ENCODE peak calls at places on chromosome 1, in nine cellular contexts. J, O, B, D, M, G, L, P and Y are unnamed samples.

GRCh38 chr1:223840254-223840653 is 5.5 kb downstream of the TP53BP2 start:
- DNase-seq in J (no peak), O (no peak), B (no peak), D (no peak), M (no peak), G (no peak), L (no peak), P (no peak), Y (no peak)

GRCh38 chr1:12135612-12136011 is 31.2 kb upstream of the TNFRSF1B start:
- DNase-seq in J (peak; percentile 51), O (no peak), B (no peak), D (peak; percentile 4), M (no peak), G (no peak), L (no peak), P (no peak), Y (no peak)

GRCh38 chr1:48873944-48874343 is 97.3 kb upstream of the BEND5 start:
- DNase-seq in J (no peak), O (no peak), B (no peak), D (no peak), M (no peak), G (no peak), L (no peak), P (peak; percentile 46), Y (no peak)

GRCh38 chr1:246613131-246613758 is 47.0 kb downstream of the CNST start:
- DNase-seq in J (no peak), O (no peak), B (no peak), D (no peak), M (no peak), G (no peak), L (no peak), P (no peak), Y (peak; percentile 14)

GRCh38 chr1:156656779-156657160 is 14.9 kb downstream of the BCAN start:
- DNase-seq in J (peak; percentile 46), O (no peak), B (no peak), D (no peak), M (peak; percentile 84), G (no peak), L (no peak), P (peak; percentile 78), Y (peak; percentile 60)

GRCh38 chr1:162357681-162358266 is 18.9 kb downstream of the SPATA46 start:
- DNase-seq in J (peak; percentile 74), O (peak; percentile 18), B (peak; percentile 36), D (peak; percentile 75), M (peak; percentile 60), G (no peak), L (peak; percentile 34), P (peak; percentile 88), Y (peak; percentile 60)

GRCh38 chr1:28064064-28064463 is 24.3 kb downstream of the EYA3 start:
- DNase-seq in J (peak; percentile 67), O (no peak), B (peak; percentile 44), D (peak; percentile 67), M (no peak), G (no peak), L (peak; percentile 61), P (no peak), Y (no peak)

GRCh38 chr1:98034505-98034904 is 113.7 kb upstream of the DPYD start:
- DNase-seq in J (peak; percentile 38), O (no peak), B (no peak), D (peak; percentile 46), M (no peak), G (no peak), L (no peak), P (no peak), Y (no peak)

GRCh38 chr1:9315411-9316079 is 22.9 kb downstream of the SPSB1 start:
- DNase-seq in J (peak; percentile 95), O (no peak), B (no peak), D (no peak), M (no peak), G (peak; percentile 63), L (peak; percentile 52), P (no peak), Y (no peak)

GRCh38 chr1:248863011-248863881 is 4.4 kb upstream of the ZNF692 start:
- DNase-seq in J (peak; percentile 87), O (no peak), B (peak; percentile 69), D (peak; percentile 80), M (peak; percentile 90), G (peak; percentile 49), L (peak; percentile 80), P (peak; percentile 79), Y (peak; percentile 92)

DNA sequence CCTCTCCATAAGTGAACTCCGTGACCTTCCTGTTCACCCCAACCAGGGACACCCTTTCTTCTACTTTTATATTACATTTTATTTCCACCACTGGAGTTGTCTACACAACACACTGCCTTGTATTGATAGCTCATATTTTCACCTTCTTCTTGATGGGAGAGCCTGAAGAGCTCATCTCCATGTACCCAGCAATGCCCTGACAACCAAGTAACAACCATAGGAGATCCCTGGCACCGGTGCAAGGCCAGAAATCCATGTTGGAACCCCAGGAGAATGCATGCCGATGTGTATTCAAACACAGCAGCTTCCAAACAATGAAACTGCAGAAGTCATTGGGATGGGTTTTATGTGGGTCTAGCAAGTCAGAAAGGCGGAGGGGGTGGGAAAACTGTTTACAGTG is 15.5 kb downstream of the TENT5C start:
- DNase-seq in J (no peak), O (no peak), B (no peak), D (no peak), M (no peak), G (no peak), L (no peak), P (no peak), Y (no peak)
- H3K4me1 ChIP-seq in J (no peaks in the 10 kb centered on the region), O (no peaks in the 10 kb centered on the region), B (peaks cover 45% of the 10 kb centered on the region), D (no peaks in the 10 kb centered on the region), M (no peaks in the 10 kb centered on the region), G (no peaks in the 10 kb centered on the region), L (peaks cover 46% of the 10 kb centered on the region), P (no peaks in the 10 kb centered on the region), Y (no peaks in the 10 kb centered on the region)

DNA sequence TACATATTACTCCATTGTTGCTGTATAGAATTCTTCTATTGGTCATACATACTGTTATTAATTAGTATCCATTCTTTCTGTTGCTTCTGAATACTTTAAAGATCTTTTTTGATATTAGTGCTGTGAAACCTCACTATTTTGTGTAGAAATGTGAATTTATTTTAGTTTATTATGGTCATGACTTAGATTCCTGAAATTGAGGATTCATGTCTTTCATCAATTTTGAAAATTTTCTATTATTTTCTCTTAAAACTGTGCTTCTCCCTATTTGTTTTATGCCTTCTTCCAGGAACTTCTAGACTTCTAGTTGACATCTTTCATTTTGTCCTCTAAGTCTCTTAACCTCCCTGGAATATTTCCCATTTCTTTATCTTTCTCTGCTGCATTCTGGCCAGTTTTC is 113.1 kb downstream of the NTPCR start:
- DNase-seq in J (no peak), O (no peak), B (no peak), D (no peak), M (no peak), G (no peak), L (no peak), P (no peak), Y (no peak)
- H3K9me2 ChIP-seq in J (no peaks in the 10 kb centered on the region), O (no peaks in the 10 kb centered on the region), B (no peaks in the 10 kb centered on the region), D (no peaks in the 10 kb centered on the region), M (no peaks in the 10 kb centered on the region), G (no peaks in the 10 kb centered on the region), L (no peaks in the 10 kb centered on the region), P (no peaks in the 10 kb centered on the region), Y (no peaks in the 10 kb centered on the region)

DNA sequence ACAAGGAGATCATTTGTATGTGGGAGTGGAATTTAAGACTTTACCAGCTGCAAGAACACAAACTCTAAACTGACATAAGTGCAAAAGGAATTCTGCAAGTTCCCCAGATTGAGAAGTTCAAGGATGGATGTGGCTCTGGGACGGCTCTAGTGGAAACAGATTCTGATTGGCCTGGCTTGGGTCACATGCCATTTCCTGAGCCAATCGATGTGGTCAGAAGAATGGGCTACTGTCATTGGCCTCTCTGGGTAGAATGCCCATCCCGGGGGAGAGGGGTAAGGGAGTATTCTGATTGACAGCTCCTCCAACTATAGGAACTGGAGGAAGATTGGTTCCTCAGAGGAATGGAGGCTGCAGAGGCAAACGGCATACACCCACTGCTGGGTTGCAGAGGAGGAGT is 6.0 kb upstream of the IFNLR1 start:
- DNase-seq in J (peak; percentile 18), O (peak; percentile 10), B (no peak), D (no peak), M (no peak), G (no peak), L (no peak), P (peak; percentile 30), Y (no peak)
- H2AFZ ChIP-seq in J (no peak overlapping the region), O (peak overlapping the region; percentile 29), B (peak overlapping the region; percentile 58), D (no peak overlapping the region), M (peak overlapping the region; percentile 31), G (no peak overlapping the region), L (no peak overlapping the region), P (no peak overlapping the region), Y (no peak overlapping the region)

DNA sequence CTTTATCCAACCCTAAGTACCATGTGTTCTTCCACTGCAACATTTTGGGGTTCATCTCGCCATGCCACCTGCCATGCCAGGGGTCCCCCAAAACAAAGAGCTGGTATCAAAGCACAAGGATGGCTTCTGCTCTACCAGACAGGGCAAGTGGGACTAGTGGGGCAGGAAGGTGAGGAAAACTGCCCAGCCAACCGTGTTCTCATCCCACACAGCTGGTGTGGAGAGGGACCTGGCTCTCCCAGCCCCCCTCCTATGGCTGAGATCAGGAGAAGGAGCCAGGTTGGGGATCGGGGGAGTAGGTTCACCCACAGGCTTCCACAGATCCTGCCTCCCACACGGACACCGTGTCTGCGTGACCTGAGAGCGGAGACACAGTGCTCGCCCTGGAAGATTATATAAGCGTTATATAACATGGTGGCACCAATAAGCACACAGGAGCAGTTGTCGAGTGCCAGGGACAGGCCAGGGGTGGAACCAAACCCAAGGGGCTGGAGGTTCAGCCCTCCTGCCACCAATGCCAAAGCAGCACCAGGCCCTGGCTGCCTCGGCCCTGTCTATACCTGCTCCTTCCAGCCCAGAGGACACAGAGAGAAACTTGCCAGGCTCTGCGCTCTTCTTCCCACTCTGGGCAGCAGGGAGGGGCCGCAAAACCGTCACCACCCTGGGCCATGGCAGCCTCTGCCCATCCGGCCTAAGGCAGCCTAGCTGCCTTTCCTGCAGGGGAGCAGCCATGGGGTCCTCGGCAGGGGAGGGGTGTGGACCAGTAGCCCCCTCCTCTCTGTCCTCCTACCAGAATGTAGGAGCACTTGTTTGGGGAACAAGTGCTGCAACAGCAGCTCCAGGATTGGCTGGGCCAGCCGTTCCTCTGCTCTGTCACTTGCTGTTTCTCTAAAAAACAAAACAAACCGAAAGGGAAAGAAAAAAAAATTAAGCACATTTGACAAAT is 43.5 kb downstream of the CD34 start:
- DNase-seq in J (peak; percentile 27), O (no peak), B (no peak), D (no peak), M (peak; percentile 22), G (no peak), L (peak; percentile 64), P (no peak), Y (no peak)
- H3K4me1 ChIP-seq in J (peaks cover 4% of the 10 kb centered on the region), O (peaks cover 2% of the 10 kb centered on the region), B (peaks cover 33% of the 10 kb centered on the region), D (peaks cover 58% of the 10 kb centered on the region), M (no peaks in the 10 kb centered on the region), G (peaks cover 31% of the 10 kb centered on the region), L (peaks cover 16% of the 10 kb centered on the region), P (peaks cover 7% of the 10 kb centered on the region), Y (peaks cover 6% of the 10 kb centered on the region)

DNA sequence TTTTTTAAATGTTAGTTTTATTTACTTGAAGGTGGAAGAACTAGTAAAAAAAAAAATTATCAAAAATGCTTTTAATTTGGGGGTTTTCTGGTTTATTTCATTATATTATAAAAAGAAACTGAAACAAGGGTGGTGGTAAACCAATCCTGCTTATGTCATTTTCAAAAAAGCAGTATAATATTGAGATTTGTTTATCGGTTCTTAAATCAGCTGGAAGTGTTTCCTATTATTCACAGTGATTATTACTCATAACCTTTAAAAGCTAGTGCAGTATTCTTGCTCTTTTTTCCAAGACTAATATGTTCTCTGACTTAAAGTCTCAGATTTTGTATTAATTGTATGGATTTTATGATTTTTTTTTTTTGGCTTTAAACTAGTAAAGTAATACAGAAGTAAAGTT is 5.4 kb upstream of the LRRC40 start:
- DNase-seq in J (peak; percentile 65), O (no peak), B (no peak), D (no peak), M (no peak), G (no peak), L (no peak), P (no peak), Y (no peak)
- H3K9me2 ChIP-seq in J (no peaks in the 10 kb centered on the region), O (no peaks in the 10 kb centered on the region), B (no peaks in the 10 kb centered on the region), D (no peaks in the 10 kb centered on the region), M (no peaks in the 10 kb centered on the region), G (no peaks in the 10 kb centered on the region), L (no peaks in the 10 kb centered on the region), P (no peaks in the 10 kb centered on the region), Y (no peaks in the 10 kb centered on the region)

GRCh38 chr1:29324202-29324601 is 87.9 kb downstream of the PTPRU start:
- DNase-seq in J (no peak), O (no peak), B (no peak), D (no peak), M (no peak), G (no peak), L (no peak), P (no peak), Y (no peak)
- H2AFZ ChIP-seq in J (no peak overlapping the region), O (no peak overlapping the region), B (no peak overlapping the region), D (no peak overlapping the region), M (no peak overlapping the region), G (no peak overlapping the region), L (no peak overlapping the region), P (no peak overlapping the region), Y (no peak overlapping the region)